ENCODE peak calls at places on chromosomes 12 and 14, in seven cellular contexts. B is AML-193; T is GM19239; Y is stimulated activated CD8-positive, alpha-beta memory T cell treated with anti-CD3 and anti-CD28 coated beads, Interleukin-7, amount 100 ng/mL, for 4 hours; A is cardiac septum; S is anterior cingulate cortex; G is T-helper 2 cell. O is an unnamed sample.

GRCh38 chr12:117142094-117142493 is 42.9 kb upstream of the TESC start:
- DNase-seq in B (no peak), T (no peak), Y (no peak), A (no peak), S (no peak), G (no peak), O (no peak)

GRCh38 chr12:54384591-54385041 is at the start of gene ZNF385A:
- DNase-seq in B (peak), T (no peak), Y (no peak), A (no peak), S (peak), G (no peak), O (no peak)

GRCh38 chr12:88553941-88554658 is 26.2 kb downstream of the KITLG start:
- DNase-seq in B (no peak), T (no peak), Y (no peak), A (no peak), S (no peak), G (no peak), O (no peak)

GRCh38 chr12:88471641-88472040 is 108.6 kb downstream of the KITLG start:
- DNase-seq in B (no peak), T (no peak), Y (no peak), A (no peak), S (no peak), G (no peak), O (no peak)

GRCh38 chr12:6452245-6452731 is 446 bp downstream of the TAPBPL start:
- DNase-seq in B (no peak), T (no peak), Y (no peak), A (peak), S (peak), G (no peak), O (no peak)

GRCh38 chr12:69274861-69275260 is 35.5 kb downstream of the CPSF6 start:
- DNase-seq in B (no peak), T (no peak), Y (no peak), A (no peak), S (no peak), G (no peak), O (no peak)

GRCh38 chr12:131387281-131388163 is 323.4 kb upstream of the SFSWAP start:
- DNase-seq in B (no peak), T (no peak), Y (no peak), A (no peak), S (no peak), G (no peak), O (no peak)

GRCh38 chr14:106620368-106620767 is 1094.0 kb downstream of the TMEM121 start:
- DNase-seq in B (no peak), T (no peak), Y (no peak), A (no peak), S (no peak), G (no peak), O (no peak)

O was measured in CD4-positive, alpha-beta T cell.